ENCODE peak calls at places on chromosomes 13 and 19, in five cellular contexts. One of them, this sample, is unnamed.

GRCh38 chr13:80577951-80578670 is 237.2 kb upstream of the SPRY2 start:
- DNase-seq in HepG2: no peak
- DNase-seq in H1: no peak
- DNase-seq in K562: no peak
- DNase-seq in GM12878: no peak
- DNase-seq in this sample: no peak

GRCh38 chr13:33158830-33159229 is 126.7 kb downstream of the STARD13 start:
- DNase-seq in GM12878: no peak
- DNase-seq in K562: no peak
- DNase-seq in HepG2: no peak
- DNase-seq in H1: no peak
- DNase-seq in this sample: no peak

GRCh38 chr13:51451467-51452390 is 1.1 kb downstream of the INTS6 start:
- DNase-seq in K562: peak
- DNase-seq in GM12878: no peak
- DNase-seq in HepG2: peak
- DNase-seq in H1: peak
- DNase-seq in this sample: peak

GRCh38 chr19:10114651-10115391 is 3.3 kb downstream of the P2RY11 start:
- DNase-seq in H1: no peak
- DNase-seq in GM12878: no peak
- DNase-seq in K562: peak
- DNase-seq in HepG2: no peak
- DNase-seq in this sample: peak

GRCh38 chr19:14149509-14149994 is 13.2 kb upstream of the ASF1B start:
- DNase-seq in HepG2: no peak
- DNase-seq in K562: no peak
- DNase-seq in H1: no peak
- DNase-seq in GM12878: no peak
- DNase-seq in this sample: peak

GRCh38 chr19:19461671-19462622 is 53.4 kb downstream of the TSSK6 start:
- DNase-seq in HepG2: peak
- DNase-seq in K562: peak
- DNase-seq in H1: peak
- DNase-seq in GM12878: no peak
- DNase-seq in this sample: peak

GRCh38 chr13:45119469-45119989 is 781 bp upstream of the GTF2F2 start:
- DNase-seq in K562: no peak
- DNase-seq in HepG2: no peak
- DNase-seq in H1: no peak
- DNase-seq in GM12878: peak
- DNase-seq in this sample: no peak

GRCh38 chr19:55457683-55458457 is 3.6 kb downstream of the ISOC2 start:
- DNase-seq in H1: no peak
- DNase-seq in GM12878: no peak
- DNase-seq in HepG2: no peak
- DNase-seq in K562: no peak
- DNase-seq in this sample: no peak

GRCh38 chr13:42876270-42876714 is 94.9 kb downstream of the FAM216B start:
- DNase-seq in K562: no peak
- DNase-seq in GM12878: peak
- DNase-seq in HepG2: no peak
- DNase-seq in H1: peak
- DNase-seq in this sample: peak

GRCh38 chr13:50396001-50396400 is 380.8 kb downstream of the KCNRG start:
- DNase-seq in K562: no peak
- DNase-seq in H1: no peak
- DNase-seq in GM12878: no peak
- DNase-seq in HepG2: no peak
- DNase-seq in this sample: no peak

GRCh38 chr13:110310541-110311491 is 3.7 kb downstream of the COL4A2 start:
- DNase-seq in H1: no peak
- DNase-seq in HepG2: no peak
- DNase-seq in GM12878: no peak
- DNase-seq in K562: no peak
- DNase-seq in this sample: no peak

GRCh38 chr19:44748426-44749254 is at the start of gene BCL3:
- DNase-seq in H1: no peak
- DNase-seq in K562: peak
- DNase-seq in GM12878: no peak
- DNase-seq in HepG2: no peak
- DNase-seq in this sample: peak

GRCh38 chr19:33432408-33433170 is 59.1 kb downstream of the CEBPG start:
- DNase-seq in K562: no peak
- DNase-seq in H1: no peak
- DNase-seq in GM12878: no peak
- DNase-seq in HepG2: no peak
- DNase-seq in this sample: no peak

GRCh38 chr19:24069907-24070657 is 16.9 kb upstream of the ZNF254 start:
- DNase-seq in H1: no peak
- DNase-seq in GM12878: no peak
- DNase-seq in K562: no peak
- DNase-seq in HepG2: no peak
- DNase-seq in this sample: no peak

GRCh38 chr19:50239916-50240585 is 36.6 kb downstream of the MYH14 start:
- DNase-seq in GM12878: no peak
- DNase-seq in HepG2: no peak
- DNase-seq in K562: no peak
- DNase-seq in H1: no peak
- DNase-seq in this sample: no peak

GRCh38 chr19:5586300-5587070 is 18.7 kb upstream of the TINCR start:
- DNase-seq in H1: no peak
- DNase-seq in K562: no peak
- DNase-seq in GM12878: no peak
- DNase-seq in HepG2: no peak
- DNase-seq in this sample: no peak

GRCh38 chr13:38348890-38349289 is 761 bp upstream of the UFM1 start:
- DNase-seq in HepG2: no peak
- DNase-seq in GM12878: no peak
- DNase-seq in K562: no peak
- DNase-seq in H1: no peak
- DNase-seq in this sample: no peak

GRCh38 chr13:21817878-21818277 is 147.0 kb downstream of the FGF9 start:
- DNase-seq in GM12878: no peak
- DNase-seq in HepG2: no peak
- DNase-seq in H1: no peak
- DNase-seq in K562: no peak
- DNase-seq in this sample: no peak

GRCh38 chr19:679418-680286 is 3.5 kb downstream of the FSTL3 start:
- DNase-seq in GM12878: no peak
- DNase-seq in H1: no peak
- DNase-seq in K562: peak
- DNase-seq in HepG2: no peak
- DNase-seq in this sample: peak

GRCh38 chr19:5155586-5156210 is 184.9 kb downstream of the PTPRS start:
- DNase-seq in H1: no peak
- DNase-seq in GM12878: no peak
- DNase-seq in K562: no peak
- DNase-seq in HepG2: no peak
- DNase-seq in this sample: no peak

GRCh38 chr19:5338661-5339469 is 1.7 kb downstream of the PTPRS start:
- DNase-seq in H1: peak
- DNase-seq in K562: no peak
- DNase-seq in HepG2: no peak
- DNase-seq in GM12878: no peak
- DNase-seq in this sample: peak

GRCh38 chr13:47549219-47549752 is 451.8 kb downstream of the SUCLA2 start:
- DNase-seq in GM12878: no peak
- DNase-seq in K562: no peak
- DNase-seq in HepG2: no peak
- DNase-seq in H1: no peak
- DNase-seq in this sample: peak

GRCh38 chr13:82681535-82681934 is 1200.7 kb downstream of the SLITRK1 start:
- DNase-seq in GM12878: no peak
- DNase-seq in HepG2: no peak
- DNase-seq in K562: no peak
- DNase-seq in H1: no peak
- DNase-seq in this sample: no peak

GRCh38 chr19:6720369-6721112 is at the start of gene C3:
- DNase-seq in GM12878: no peak
- DNase-seq in H1: no peak
- DNase-seq in HepG2: peak
- DNase-seq in K562: no peak
- DNase-seq in this sample: no peak

GRCh38 chr19:46218160-46218559 is 11.4 kb upstream of the IGFL1 start:
- DNase-seq in HepG2: peak
- DNase-seq in H1: peak
- DNase-seq in GM12878: no peak
- DNase-seq in K562: peak
- DNase-seq in this sample: peak

GRCh38 chr13:26985285-26985878 is 186.2 kb downstream of the USP12 start:
- DNase-seq in HepG2: peak
- DNase-seq in K562: peak
- DNase-seq in GM12878: peak
- DNase-seq in H1: no peak
- DNase-seq in this sample: peak

GRCh38 chr13:111399334-111399733 is 78.9 kb downstream of the TEX29 start:
- DNase-seq in H1: no peak
- DNase-seq in K562: no peak
- DNase-seq in HepG2: no peak
- DNase-seq in GM12878: no peak
- DNase-seq in this sample: no peak

GRCh38 chr13:41356788-41357187 is 45.7 kb downstream of the NAA16 start:
- DNase-seq in HepG2: no peak
- DNase-seq in H1: no peak
- DNase-seq in K562: no peak
- DNase-seq in GM12878: no peak
- DNase-seq in this sample: no peak

GRCh38 chr13:102556806-102557205 is 40.0 kb upstream of the TPP2 start:
- DNase-seq in H1: no peak
- DNase-seq in HepG2: no peak
- DNase-seq in GM12878: no peak
- DNase-seq in K562: no peak
- DNase-seq in this sample: no peak

GRCh38 chr13:90395348-90395747 is 952.1 kb upstream of the MIR17HG start:
- DNase-seq in H1: no peak
- DNase-seq in K562: no peak
- DNase-seq in GM12878: no peak
- DNase-seq in HepG2: no peak
- DNase-seq in this sample: no peak

GRCh38 chr19:31351212-31352193 is 2.3 kb upstream of the TSHZ3 start:
- DNase-seq in K562: no peak
- DNase-seq in H1: no peak
- DNase-seq in HepG2: no peak
- DNase-seq in GM12878: no peak
- DNase-seq in this sample: peak

GRCh38 chr19:49324801-49325491 is at the start of gene SLC6A16:
- DNase-seq in GM12878: no peak
- DNase-seq in H1: no peak
- DNase-seq in HepG2: no peak
- DNase-seq in K562: no peak
- DNase-seq in this sample: no peak

GRCh38 chr19:39209196-39209595 is 5.1 kb upstream of the SYCN start:
- DNase-seq in H1: no peak
- DNase-seq in GM12878: no peak
- DNase-seq in K562: no peak
- DNase-seq in HepG2: no peak
- DNase-seq in this sample: no peak
- H3K4me2 ChIP-seq in H1: no peak
- H3K4me2 ChIP-seq in GM12878: no peak
- H3K4me2 ChIP-seq in K562: no peak
- H3K4me2 ChIP-seq in HepG2: no peak
- H3K4me2 ChIP-seq in this sample: no peak

GRCh38 chr19:3518231-3518630 is 12.1 kb downstream of the FZR1 start:
- DNase-seq in H1: no peak
- DNase-seq in GM12878: no peak
- DNase-seq in HepG2: no peak
- DNase-seq in K562: no peak
- DNase-seq in this sample: peak

GRCh38 chr19:3514930-3515329 is 8.8 kb downstream of the FZR1 start:
- DNase-seq in GM12878: no peak
- DNase-seq in K562: no peak
- DNase-seq in H1: no peak
- DNase-seq in HepG2: no peak
- DNase-seq in this sample: no peak

GRCh38 chr19:3515891-3516422 is 9.8 kb downstream of the FZR1 start:
- DNase-seq in H1: no peak
- DNase-seq in K562: no peak
- DNase-seq in GM12878: no peak
- DNase-seq in HepG2: no peak
- DNase-seq in this sample: no peak

GRCh38 chr19:3517638-3518037 is 11.5 kb downstream of the FZR1 start:
- DNase-seq in K562: no peak
- DNase-seq in GM12878: no peak
- DNase-seq in HepG2: no peak
- DNase-seq in H1: no peak
- DNase-seq in this sample: no peak

GRCh38 chr19:3516675-3517207 is 10.6 kb downstream of the FZR1 start:
- DNase-seq in K562: no peak
- DNase-seq in H1: no peak
- DNase-seq in GM12878: peak
- DNase-seq in HepG2: no peak
- DNase-seq in this sample: no peak
- H3K27ac ChIP-seq in K562: no peak
- H3K27ac ChIP-seq in H1: no peak
- H3K27ac ChIP-seq in GM12878: no peak
- H3K27ac ChIP-seq in HepG2: no peak
- H3K27ac ChIP-seq in this sample: no peak

DNA sequence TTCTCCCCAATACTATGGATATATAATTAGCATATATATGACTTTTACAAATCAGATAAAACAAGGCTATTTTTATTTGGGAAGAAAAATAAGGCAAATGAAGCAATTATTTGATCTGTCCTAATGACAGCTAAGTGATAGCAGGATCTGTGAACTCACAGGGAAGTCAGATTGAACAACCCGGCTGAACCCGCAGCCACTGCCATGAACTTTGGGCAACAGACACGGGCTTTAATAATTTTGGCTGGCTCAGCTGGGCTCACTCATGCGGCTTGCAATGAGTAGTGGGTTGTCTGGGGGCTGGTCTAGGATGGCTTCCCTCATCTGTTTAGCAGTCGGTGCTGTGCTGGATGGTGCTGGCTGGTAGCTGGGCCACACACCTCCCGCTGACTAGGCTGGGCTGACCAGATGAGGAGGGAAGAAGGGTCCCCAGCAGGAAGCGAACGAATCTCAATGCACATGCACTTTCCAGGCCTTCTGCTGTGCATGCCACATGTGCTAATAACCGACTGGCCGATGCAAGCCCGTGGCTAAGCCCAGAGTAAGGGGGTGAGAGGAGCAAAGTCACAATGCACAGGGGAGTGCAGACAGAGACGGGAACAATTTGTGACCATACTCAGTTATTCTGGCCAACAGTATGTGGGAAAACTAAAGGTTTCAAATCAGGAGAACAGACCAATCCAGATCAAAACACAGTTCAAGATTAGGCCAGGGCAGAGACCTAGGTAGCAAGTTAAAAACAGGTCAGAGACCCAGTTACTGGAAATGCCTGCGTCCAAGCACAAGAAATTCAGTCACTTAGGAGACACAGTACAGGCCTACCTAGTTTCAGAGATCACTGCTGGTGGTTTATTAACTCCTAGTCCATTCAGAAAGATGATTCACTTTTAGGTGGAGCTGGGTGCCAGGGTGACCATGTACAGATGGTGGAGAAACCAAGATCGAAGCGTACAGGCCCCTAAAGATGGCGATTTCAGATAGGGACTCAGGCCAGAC is 22.3 kb downstream of the CRYL1 start:
- DNase-seq in GM12878: no peak
- DNase-seq in HepG2: no peak
- DNase-seq in K562: no peak
- DNase-seq in H1: no peak
- DNase-seq in this sample: no peak
- TF ChIP-seq CREB1 in GM12878: no peak
- TF ChIP-seq CREB1 in HepG2: no peak
- TF ChIP-seq CREB1 in K562: no peak
- TF ChIP-seq CREB1 in H1: no peak
- TF ChIP-seq CREB1 in this sample: no peak

GRCh38 chr19:2185734-2186070 is 22.0 kb downstream of the DOT1L start:
- DNase-seq in K562: no peak
- DNase-seq in H1: no peak
- DNase-seq in GM12878: no peak
- DNase-seq in HepG2: no peak
- DNase-seq in this sample: no peak
- H3K4me2 ChIP-seq in K562: no peak
- H3K4me2 ChIP-seq in H1: no peak
- H3K4me2 ChIP-seq in GM12878: no peak
- H3K4me2 ChIP-seq in HepG2: no peak
- H3K4me2 ChIP-seq in this sample: no peak